ENCODE peak calls at places on chromosomes 11 and 22, in five cellular contexts. One of them, this sample, is unnamed.
A peak's percentile ranks its signal among the peaks of the same experiment; 100 is the strongest.

GRCh38 chr11:88704505-88704904 is 361.3 kb downstream of the GRM5 start:
- DNase-seq in right lobe of liver: no peak
- DNase-seq in tibial nerve: no peak
- DNase-seq in endothelial cell of umbilical vein: no peak
- DNase-seq in A549: no peak
- DNase-seq in this sample: no peak

GRCh38 chr11:114080219-114080618 is 20.7 kb downstream of the ZBTB16 start:
- DNase-seq in right lobe of liver: no peak
- DNase-seq in tibial nerve: no peak
- DNase-seq in endothelial cell of umbilical vein: peak; percentile 80
- DNase-seq in A549: no peak
- DNase-seq in this sample: no peak

GRCh38 chr11:126817523-126818450 is 182.8 kb downstream of the KIRREL3 start:
- DNase-seq in right lobe of liver: no peak
- DNase-seq in tibial nerve: no peak
- DNase-seq in endothelial cell of umbilical vein: no peak
- DNase-seq in A549: no peak
- DNase-seq in this sample: no peak

GRCh38 chr11:19769820-19770219 is 57.2 kb downstream of the NAV2 start:
- DNase-seq in right lobe of liver: no peak
- DNase-seq in tibial nerve: no peak
- DNase-seq in endothelial cell of umbilical vein: no peak
- DNase-seq in A549: no peak
- DNase-seq in this sample: no peak

GRCh38 chr11:77113382-77114088 is 10.9 kb downstream of the OMP start:
- DNase-seq in right lobe of liver: no peak
- DNase-seq in tibial nerve: peak; percentile 45
- DNase-seq in endothelial cell of umbilical vein: peak; percentile 26
- DNase-seq in A549: peak; percentile 52
- DNase-seq in this sample: no peak

GRCh38 chr11:68667511-68668253 is 16.7 kb upstream of the GAL start:
- DNase-seq in right lobe of liver: no peak
- DNase-seq in tibial nerve: no peak
- DNase-seq in endothelial cell of umbilical vein: no peak
- DNase-seq in A549: no peak
- DNase-seq in this sample: no peak

GRCh38 chr11:3623126-3623525 is 18.7 kb downstream of the ART5 start:
- DNase-seq in right lobe of liver: no peak
- DNase-seq in tibial nerve: no peak
- DNase-seq in endothelial cell of umbilical vein: no peak
- DNase-seq in A549: no peak
- DNase-seq in this sample: no peak

GRCh38 chr11:33618956-33619355 is 81.7 kb downstream of the C11orf91 start:
- DNase-seq in right lobe of liver: no peak
- DNase-seq in tibial nerve: no peak
- DNase-seq in endothelial cell of umbilical vein: no peak
- DNase-seq in A549: no peak
- DNase-seq in this sample: no peak

GRCh38 chr11:61011950-61012830 is 40.7 kb downstream of the CD6 start:
- DNase-seq in right lobe of liver: no peak
- DNase-seq in tibial nerve: no peak
- DNase-seq in endothelial cell of umbilical vein: no peak
- DNase-seq in A549: no peak
- DNase-seq in this sample: no peak

GRCh38 chr11:105553015-105553414 is 56.9 kb upstream of the GRIA4 start:
- DNase-seq in right lobe of liver: no peak
- DNase-seq in tibial nerve: no peak
- DNase-seq in endothelial cell of umbilical vein: no peak
- DNase-seq in A549: peak; percentile 0
- DNase-seq in this sample: no peak

GRCh38 chr11:12829536-12830314 is 155.5 kb downstream of the TEAD1 start:
- DNase-seq in right lobe of liver: no peak
- DNase-seq in tibial nerve: no peak
- DNase-seq in endothelial cell of umbilical vein: no peak
- DNase-seq in A549: no peak
- DNase-seq in this sample: no peak

GRCh38 chr11:17734986-17735822 is 623 bp downstream of the KCNC1 start:
- DNase-seq in right lobe of liver: peak; percentile 75
- DNase-seq in tibial nerve: peak; percentile 24
- DNase-seq in endothelial cell of umbilical vein: peak; percentile 66
- DNase-seq in A549: peak; percentile 44
- DNase-seq in this sample: peak; percentile 40

GRCh38 chr11:72111803-72112540 is 523 bp downstream of the ANAPC15 start:
- DNase-seq in right lobe of liver: peak; percentile 89
- DNase-seq in tibial nerve: peak; percentile 95
- DNase-seq in endothelial cell of umbilical vein: peak; percentile 99
- DNase-seq in A549: peak; percentile 99
- DNase-seq in this sample: peak; percentile 99

GRCh38 chr11:17762309-17762974 is 27.9 kb downstream of the KCNC1 start:
- DNase-seq in right lobe of liver: no peak
- DNase-seq in tibial nerve: no peak
- DNase-seq in endothelial cell of umbilical vein: no peak
- DNase-seq in A549: no peak
- DNase-seq in this sample: no peak

GRCh38 chr11:128776434-128777284 is 82.8 kb downstream of the FLI1 start:
- DNase-seq in right lobe of liver: peak; percentile 51
- DNase-seq in tibial nerve: no peak
- DNase-seq in endothelial cell of umbilical vein: no peak
- DNase-seq in A549: peak; percentile 31
- DNase-seq in this sample: no peak

GRCh38 chr22:36893262-36893661 is 20.2 kb upstream of the CSF2RB start:
- DNase-seq in right lobe of liver: no peak
- DNase-seq in tibial nerve: no peak
- DNase-seq in endothelial cell of umbilical vein: no peak
- DNase-seq in A549: no peak
- DNase-seq in this sample: no peak

GRCh38 chr11:19696073-19696472 is 16.6 kb upstream of the NAV2 start:
- DNase-seq in right lobe of liver: no peak
- DNase-seq in tibial nerve: no peak
- DNase-seq in endothelial cell of umbilical vein: no peak
- DNase-seq in A549: no peak
- DNase-seq in this sample: no peak

GRCh38 chr11:112834277-112834755 is 126.9 kb upstream of the NCAM1 start:
- DNase-seq in right lobe of liver: peak; percentile 35
- DNase-seq in tibial nerve: no peak
- DNase-seq in endothelial cell of umbilical vein: no peak
- DNase-seq in A549: no peak
- DNase-seq in this sample: peak; percentile 63

GRCh38 chr11:9941991-9942390 is 278.1 kb downstream of the SWAP70 start:
- DNase-seq in right lobe of liver: no peak
- DNase-seq in tibial nerve: no peak
- DNase-seq in endothelial cell of umbilical vein: no peak
- DNase-seq in A549: no peak
- DNase-seq in this sample: no peak

GRCh38 chr22:26743149-26743548 is 85.8 kb downstream of the MIAT start:
- DNase-seq in right lobe of liver: no peak
- DNase-seq in tibial nerve: no peak
- DNase-seq in endothelial cell of umbilical vein: no peak
- DNase-seq in A549: no peak
- DNase-seq in this sample: no peak

GRCh38 chr11:10979529-10979928 is 121.7 kb upstream of the ZBED5 start:
- DNase-seq in right lobe of liver: no peak
- DNase-seq in tibial nerve: no peak
- DNase-seq in endothelial cell of umbilical vein: no peak
- DNase-seq in A549: no peak
- DNase-seq in this sample: no peak

GRCh38 chr11:94120946-94121345 is 7.7 kb upstream of the PANX1 start:
- DNase-seq in right lobe of liver: no peak
- DNase-seq in tibial nerve: no peak
- DNase-seq in endothelial cell of umbilical vein: no peak
- DNase-seq in A549: no peak
- DNase-seq in this sample: no peak

GRCh38 chr11:65386307-65387081 is at the start of gene FRMD8:
- DNase-seq in right lobe of liver: peak; percentile 95
- DNase-seq in tibial nerve: peak; percentile 81
- DNase-seq in endothelial cell of umbilical vein: peak; percentile 85
- DNase-seq in A549: peak; percentile 70
- DNase-seq in this sample: peak; percentile 90
- H3K4me1 ChIP-seq in right lobe of liver: peaks cover 17% of the 10 kb centered on the region
- H3K4me1 ChIP-seq in tibial nerve: peaks cover 78% of the 10 kb centered on the region
- H3K4me1 ChIP-seq in endothelial cell of umbilical vein: peaks cover 79% of the 10 kb centered on the region
- H3K4me1 ChIP-seq in A549: peaks cover 79% of the 10 kb centered on the region
- H3K4me1 ChIP-seq in this sample: peaks cover 17% of the 10 kb centered on the region

GRCh38 chr11:117871160-117871559 is 5.3 kb downstream of the FXYD6 start:
- DNase-seq in right lobe of liver: no peak
- DNase-seq in tibial nerve: no peak
- DNase-seq in endothelial cell of umbilical vein: no peak
- DNase-seq in A549: no peak
- DNase-seq in this sample: no peak

GRCh38 chr11:117871784-117872183 is 4.7 kb downstream of the FXYD6 start:
- DNase-seq in right lobe of liver: no peak
- DNase-seq in tibial nerve: no peak
- DNase-seq in endothelial cell of umbilical vein: no peak
- DNase-seq in A549: no peak
- DNase-seq in this sample: no peak

GRCh38 chr11:117872420-117872961 is 4.0 kb downstream of the FXYD6 start:
- DNase-seq in right lobe of liver: no peak
- DNase-seq in tibial nerve: no peak
- DNase-seq in endothelial cell of umbilical vein: no peak
- DNase-seq in A549: no peak
- DNase-seq in this sample: no peak

GRCh38 chr11:117868815-117869642 is 7.4 kb downstream of the FXYD6 start:
- DNase-seq in right lobe of liver: no peak
- DNase-seq in tibial nerve: no peak
- DNase-seq in endothelial cell of umbilical vein: no peak
- DNase-seq in A549: no peak
- DNase-seq in this sample: no peak

GRCh38 chr11:117870176-117870952 is 6.1 kb downstream of the FXYD6 start:
- DNase-seq in right lobe of liver: no peak
- DNase-seq in tibial nerve: no peak
- DNase-seq in endothelial cell of umbilical vein: no peak
- DNase-seq in A549: no peak
- DNase-seq in this sample: no peak
- H3K27ac ChIP-seq in right lobe of liver: no peak overlapping the region
- H3K27ac ChIP-seq in tibial nerve: peak overlapping the region; percentile 70
- H3K27ac ChIP-seq in endothelial cell of umbilical vein: no peak overlapping the region
- H3K27ac ChIP-seq in A549: no peak overlapping the region
- H3K27ac ChIP-seq in this sample: no peak overlapping the region

DNA sequence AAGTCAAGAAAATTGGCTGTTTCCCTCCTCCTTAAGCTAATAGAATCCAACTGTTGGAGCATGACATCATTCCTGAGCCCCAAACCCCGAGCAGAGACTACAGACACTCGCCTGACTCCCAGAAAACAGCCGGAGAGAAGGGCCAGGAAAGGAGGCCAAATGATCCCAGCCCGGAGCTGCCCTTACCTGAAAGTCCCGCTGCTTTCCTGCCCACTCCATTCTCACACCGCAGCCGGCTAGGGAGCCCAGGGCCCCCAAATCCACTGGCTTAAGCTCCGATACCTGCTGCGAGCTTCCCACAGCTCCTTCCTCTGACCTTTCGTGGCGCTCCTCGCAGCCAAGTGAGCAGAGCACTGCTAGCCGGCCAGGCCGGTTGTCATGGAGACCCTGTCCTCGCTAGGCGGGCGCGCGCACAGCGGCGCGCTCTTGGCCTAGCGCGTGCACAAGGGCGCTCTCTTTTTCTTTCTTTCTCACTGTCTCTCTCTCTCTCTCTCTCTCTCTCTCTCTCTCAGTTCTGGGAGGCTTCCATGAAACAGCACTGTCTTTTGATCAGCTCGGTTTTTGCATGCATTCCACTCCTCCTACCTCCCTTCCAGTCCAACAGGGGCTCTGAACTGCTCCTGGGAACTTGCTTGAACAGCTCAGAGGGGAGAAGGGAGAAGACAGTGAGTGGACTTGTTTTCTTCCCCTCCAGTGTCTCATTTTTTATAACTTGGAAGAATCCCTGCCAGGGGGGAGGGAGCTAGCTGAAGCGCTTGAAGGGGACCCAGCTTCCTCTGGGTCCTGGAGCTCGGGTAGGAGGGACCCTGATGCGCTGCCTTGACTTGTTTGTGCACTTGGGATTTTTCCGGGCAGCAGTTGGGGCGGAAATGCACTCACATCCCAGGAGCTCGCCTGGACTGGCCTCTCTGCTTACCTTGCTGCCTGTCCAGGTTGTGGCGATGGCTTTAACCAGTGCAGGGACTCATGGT is 100.4 kb upstream of the AKIP1 start:
- DNase-seq in right lobe of liver: peak; percentile 83
- DNase-seq in tibial nerve: peak; percentile 57
- DNase-seq in endothelial cell of umbilical vein: peak; percentile 38
- DNase-seq in A549: no peak
- DNase-seq in this sample: peak; percentile 83
- TF ChIP-seq POLR2A in right lobe of liver: no peak
- TF ChIP-seq POLR2A in tibial nerve: peak; percentile 70
- TF ChIP-seq POLR2A in endothelial cell of umbilical vein: no peak
- TF ChIP-seq POLR2A in A549: no peak
- TF ChIP-seq POLR2A in this sample: peak; percentile 75

GRCh38 chr22:21938906-21939305 is 13.7 kb downstream of the PPM1F start:
- DNase-seq in right lobe of liver: no peak
- DNase-seq in tibial nerve: no peak
- DNase-seq in endothelial cell of umbilical vein: no peak
- DNase-seq in A549: no peak
- DNase-seq in this sample: no peak

GRCh38 chr22:21938071-21938822 is 14.4 kb downstream of the PPM1F start:
- DNase-seq in right lobe of liver: peak; percentile 95
- DNase-seq in tibial nerve: peak; percentile 93
- DNase-seq in endothelial cell of umbilical vein: peak; percentile 95
- DNase-seq in A549: peak; percentile 85
- DNase-seq in this sample: peak; percentile 89

GRCh38 chr22:21940521-21940920 is 12.1 kb downstream of the PPM1F start:
- DNase-seq in right lobe of liver: no peak
- DNase-seq in tibial nerve: no peak
- DNase-seq in endothelial cell of umbilical vein: no peak
- DNase-seq in A549: no peak
- DNase-seq in this sample: no peak

GRCh38 chr22:21937821-21938070 is 14.9 kb downstream of the PPM1F start:
- DNase-seq in right lobe of liver: no peak
- DNase-seq in tibial nerve: no peak
- DNase-seq in endothelial cell of umbilical vein: no peak
- DNase-seq in A549: no peak
- DNase-seq in this sample: no peak

DNA sequence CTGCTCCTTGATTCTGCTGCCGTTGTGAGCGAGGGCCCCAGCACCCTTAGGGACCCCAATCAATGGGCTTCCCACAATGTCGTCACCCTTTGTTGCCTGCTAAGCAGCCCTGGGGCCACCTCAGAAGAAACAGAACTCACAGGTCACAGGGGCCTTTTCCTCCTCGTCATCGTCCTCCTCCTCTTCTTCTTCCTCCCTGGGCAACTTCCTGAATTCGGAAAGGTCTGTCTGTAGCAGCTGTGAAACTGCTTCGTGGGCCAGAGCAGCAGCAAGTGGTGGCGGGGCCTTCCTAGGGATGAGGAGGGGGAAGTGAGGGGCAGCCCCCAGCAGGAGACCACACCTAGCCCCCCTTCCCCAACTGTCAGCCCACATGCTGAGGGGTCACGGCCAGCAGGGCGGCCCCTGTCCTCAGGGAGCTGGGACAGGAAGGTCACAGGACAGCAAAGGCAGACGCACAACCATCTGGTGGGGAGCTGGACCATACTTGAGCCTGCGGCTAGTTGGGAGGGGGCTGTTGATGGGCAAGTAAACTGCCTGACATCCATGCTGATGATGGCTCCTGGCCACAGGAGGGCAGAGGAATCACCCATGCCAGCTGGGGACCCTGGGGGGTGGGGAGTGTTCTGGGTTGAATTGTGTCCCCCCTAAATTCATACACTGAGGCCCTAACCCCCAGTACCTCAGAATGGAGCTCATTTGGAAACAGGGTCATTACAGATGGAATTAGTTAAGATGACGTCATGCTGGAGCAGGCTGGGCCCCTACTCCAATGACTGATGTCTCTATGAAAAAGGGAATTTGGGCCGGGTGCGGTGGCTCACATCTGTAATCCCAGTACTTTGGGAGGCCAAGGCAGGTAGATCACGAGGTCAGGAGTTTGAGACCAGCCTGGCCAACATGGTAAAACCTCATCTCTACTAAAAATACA is 13.0 kb downstream of the PPM1F start:
- DNase-seq in right lobe of liver: no peak
- DNase-seq in tibial nerve: no peak
- DNase-seq in endothelial cell of umbilical vein: peak; percentile 38
- DNase-seq in A549: no peak
- DNase-seq in this sample: no peak
- H3K4me1 ChIP-seq in right lobe of liver: peaks cover 28% of the 10 kb centered on the region
- H3K4me1 ChIP-seq in tibial nerve: peaks cover 82% of the 10 kb centered on the region
- H3K4me1 ChIP-seq in endothelial cell of umbilical vein: peaks cover 74% of the 10 kb centered on the region
- H3K4me1 ChIP-seq in A549: peaks cover 27% of the 10 kb centered on the region
- H3K4me1 ChIP-seq in this sample: peaks cover 16% of the 10 kb centered on the region